ENCODE peak calls at places on chromosomes 11 and 22, in four cellular contexts. Y is kidney epithelial cell, W is fibroblast of mammary gland, G is neural progenitor cell. C is an unnamed sample.

GRCh38 chr11:798093-798713 is at the start of gene SLC25A22:
- DNase-seq in Y (no peak), W (peak), G (peak), C (no peak)

GRCh38 chr11:4677948-4678347 is 19.7 kb downstream of the OR51E2 start:
- DNase-seq in Y (no peak), W (no peak), G (no peak), C (peak)

GRCh38 chr11:6693342-6694228 is 10.4 kb upstream of the MRPL17 start:
- DNase-seq in Y (peak), W (peak), G (no peak), C (no peak)

GRCh38 chr22:19522190-19522880 is 1.9 kb downstream of the CLDN5 start:
- DNase-seq in Y (no peak), W (no peak), G (no peak), C (no peak)

GRCh38 chr11:56783448-56784041 is 35.0 kb upstream of the OR9G4 start:
- DNase-seq in Y (peak), W (peak), G (peak), C (peak)

GRCh38 chr11:67439321-67440228 is 2.1 kb upstream of the PTPRCAP start:
- DNase-seq in Y (no peak), W (no peak), G (no peak), C (no peak)

GRCh38 chr11:130592056-130592455 is 143.6 kb downstream of the ADAMTS15 start:
- DNase-seq in Y (no peak), W (peak), G (no peak), C (no peak)

GRCh38 chr22:37043828-37044538 is 7.6 kb upstream of the KCTD17 start:
- DNase-seq in Y (no peak), W (peak), G (peak), C (peak)

GRCh38 chr11:7381937-7382336 is 103.4 kb upstream of the OLFML1 start:
- DNase-seq in Y (no peak), W (no peak), G (no peak), C (no peak)

GRCh38 chr11:115759622-115760527 is 255.7 kb upstream of the CADM1 start:
- DNase-seq in Y (no peak), W (no peak), G (peak), C (no peak)

GRCh38 chr11:27525824-27526516 is 19.4 kb upstream of the LIN7C start:
- DNase-seq in Y (no peak), W (no peak), G (no peak), C (no peak)

GRCh38 chr22:22694106-22694505 is 49.7 kb downstream of the GGTLC2 start:
- DNase-seq in Y (no peak), W (peak), G (no peak), C (no peak)

GRCh38 chr22:22693531-22693884 is 49.1 kb downstream of the GGTLC2 start:
- DNase-seq in Y (no peak), W (no peak), G (no peak), C (no peak)

GRCh38 chr22:22691716-22692701 is 47.6 kb downstream of the GGTLC2 start:
- DNase-seq in Y (no peak), W (peak), G (no peak), C (no peak)

GRCh38 chr22:22691055-22691454 is 46.6 kb downstream of the GGTLC2 start:
- DNase-seq in Y (no peak), W (no peak), G (no peak), C (no peak)

DNA sequence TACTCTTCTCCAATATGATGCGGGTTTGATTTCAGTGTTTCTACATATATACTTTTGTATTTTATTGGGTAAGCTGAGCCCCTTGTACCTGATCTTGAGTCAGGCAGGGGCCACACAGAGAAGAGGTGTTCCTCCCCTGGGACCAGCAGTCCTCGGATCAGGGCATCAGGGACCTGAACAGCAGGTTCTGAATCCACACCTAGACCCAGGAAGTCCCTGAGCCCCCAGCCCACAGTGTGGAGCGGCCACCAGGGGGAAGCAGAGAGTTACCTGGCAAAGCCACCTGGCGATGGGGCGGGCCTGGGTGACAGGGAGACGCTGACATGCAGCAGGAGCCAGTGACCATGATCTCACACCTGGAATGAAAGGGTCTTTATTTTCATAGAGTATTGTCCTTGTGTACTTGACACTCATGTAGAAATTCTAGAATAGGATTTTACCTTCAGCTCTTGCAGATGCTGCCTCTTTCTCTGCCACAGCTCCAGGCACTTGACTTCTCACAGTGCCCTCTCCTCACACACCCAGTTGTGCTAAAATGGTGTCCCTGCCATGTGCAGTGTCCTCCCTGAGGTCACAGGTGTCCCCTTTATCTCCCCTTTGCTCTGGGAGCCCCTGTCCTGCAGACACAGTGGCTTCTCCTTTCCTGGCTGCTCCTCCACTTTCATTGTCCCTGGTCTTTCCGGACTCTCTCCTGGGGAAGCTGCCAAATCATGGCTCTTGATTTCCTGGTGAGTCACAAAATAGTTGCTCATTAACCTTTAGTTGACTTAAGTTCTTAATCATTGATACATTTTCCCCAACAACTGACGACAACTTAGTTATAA is 48.5 kb downstream of the GGTLC2 start:
- DNase-seq in Y (peak), W (peak), G (peak), C (peak)
- H3K4me3 ChIP-seq in Y (no peak), W (no peak), G (no peak), C (no peak)

GRCh38 chr11:64994318-64994717 is 2.5 kb downstream of the BATF2 start:
- DNase-seq in Y (no peak), W (no peak), G (no peak), C (no peak)

GRCh38 chr11:64990222-64990918 is 6.4 kb downstream of the BATF2 start:
- DNase-seq in Y (no peak), W (peak), G (no peak), C (no peak)

GRCh38 chr11:64987998-64988854 is 8.5 kb downstream of the BATF2 start:
- DNase-seq in Y (no peak), W (no peak), G (no peak), C (no peak)

DNA sequence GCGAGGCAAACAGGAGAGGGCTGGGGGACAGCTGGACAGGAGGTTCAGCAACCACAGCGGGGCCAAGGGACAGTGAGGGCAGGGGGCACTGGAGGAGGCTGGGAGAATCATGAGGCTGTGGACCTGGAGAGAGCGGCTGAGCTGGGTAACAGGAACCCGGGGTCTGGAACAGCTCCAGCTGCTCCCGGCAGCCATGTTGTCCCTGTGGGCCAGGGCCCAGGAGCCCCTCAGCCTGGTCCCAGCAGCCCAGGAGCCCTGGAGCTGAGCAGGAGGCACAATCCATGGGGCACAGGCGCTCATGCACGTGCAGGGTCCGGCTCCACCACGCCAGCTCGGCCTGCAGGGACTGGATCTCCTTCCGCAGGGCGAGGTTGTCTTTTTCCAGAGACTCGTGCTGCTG is 7.4 kb downstream of the BATF2 start:
- DNase-seq in Y (no peak), W (no peak), G (no peak), C (no peak)
- H3K4me3 ChIP-seq in Y (no peak), W (no peak), G (no peak), C (no peak)

GRCh38 chr11:75705541-75705940 is 12.1 kb upstream of the MOGAT2 start:
- DNase-seq in Y (no peak), W (no peak), G (no peak), C (no peak)

GRCh38 chr11:75703709-75704237 is 13.9 kb upstream of the MOGAT2 start:
- DNase-seq in Y (no peak), W (no peak), G (no peak), C (no peak)

GRCh38 chr11:75700940-75701339 is 16.7 kb upstream of the MOGAT2 start:
- DNase-seq in Y (no peak), W (no peak), G (no peak), C (no peak)

GRCh38 chr11:75706260-75706729 is 11.3 kb upstream of the MOGAT2 start:
- DNase-seq in Y (no peak), W (peak), G (peak), C (no peak)
- H3K4me3 ChIP-seq in Y (no peak), W (peak), G (no peak), C (no peak)

GRCh38 chr22:31446767-31447166 is 42.9 kb downstream of the EIF4ENIF1 start:
- DNase-seq in Y (no peak), W (no peak), G (no peak), C (no peak)
- H3K4me3 ChIP-seq in Y (no peak), W (no peak), G (no peak), C (no peak)

C was measured in LNCaP clone FGC.